ENCODE peak calls at places on chromosome 18, in six cellular contexts. One of them, this sample, is unnamed.

GRCh38 chr18:48137354-48138208 is 207.1 kb upstream of the SMAD2 start:
- DNase-seq in HepG2: no peak
- DNase-seq in Panc1: no peak
- DNase-seq in HCT116: no peak
- DNase-seq in spleen: peak
- DNase-seq in GM12891: no peak
- DNase-seq in this sample: no peak

GRCh38 chr18:54229660-54230059 is 5.2 kb upstream of the MBD2 start:
- DNase-seq in HepG2: no peak
- DNase-seq in Panc1: no peak
- DNase-seq in HCT116: no peak
- DNase-seq in spleen: no peak
- DNase-seq in GM12891: no peak
- DNase-seq in this sample: no peak

GRCh38 chr18:3454365-3455089 is 4.6 kb downstream of the TGIF1 start:
- DNase-seq in HepG2: peak
- DNase-seq in Panc1: no peak
- DNase-seq in HCT116: no peak
- DNase-seq in spleen: no peak
- DNase-seq in GM12891: no peak
- DNase-seq in this sample: peak

GRCh38 chr18:26482567-26482966 is 65.8 kb downstream of the KCTD1 start:
- DNase-seq in HepG2: no peak
- DNase-seq in Panc1: no peak
- DNase-seq in HCT116: no peak
- DNase-seq in spleen: no peak
- DNase-seq in GM12891: no peak
- DNase-seq in this sample: no peak

GRCh38 chr18:24043403-24043802 is 28.8 kb downstream of the TTC39C start:
- DNase-seq in HepG2: no peak
- DNase-seq in Panc1: no peak
- DNase-seq in HCT116: no peak
- DNase-seq in spleen: no peak
- DNase-seq in GM12891: no peak
- DNase-seq in this sample: no peak

GRCh38 chr18:70288851-70289328 is at the start of gene SOCS6:
- DNase-seq in HepG2: no peak
- DNase-seq in Panc1: no peak
- DNase-seq in HCT116: no peak
- DNase-seq in spleen: peak
- DNase-seq in GM12891: peak
- DNase-seq in this sample: peak

GRCh38 chr18:61694236-61694635 is 198.6 kb downstream of the RNF152 start:
- DNase-seq in HepG2: no peak
- DNase-seq in Panc1: no peak
- DNase-seq in HCT116: no peak
- DNase-seq in spleen: no peak
- DNase-seq in GM12891: no peak
- DNase-seq in this sample: no peak

GRCh38 chr18:46166261-46166970 is 62.2 kb downstream of the HAUS1 start:
- DNase-seq in HepG2: no peak
- DNase-seq in Panc1: no peak
- DNase-seq in HCT116: no peak
- DNase-seq in spleen: no peak
- DNase-seq in GM12891: no peak
- DNase-seq in this sample: no peak

GRCh38 chr18:22846088-22846683 is 86.9 kb upstream of the RBBP8 start:
- DNase-seq in HepG2: peak
- DNase-seq in Panc1: no peak
- DNase-seq in HCT116: peak
- DNase-seq in spleen: no peak
- DNase-seq in GM12891: no peak
- DNase-seq in this sample: peak

DNA sequence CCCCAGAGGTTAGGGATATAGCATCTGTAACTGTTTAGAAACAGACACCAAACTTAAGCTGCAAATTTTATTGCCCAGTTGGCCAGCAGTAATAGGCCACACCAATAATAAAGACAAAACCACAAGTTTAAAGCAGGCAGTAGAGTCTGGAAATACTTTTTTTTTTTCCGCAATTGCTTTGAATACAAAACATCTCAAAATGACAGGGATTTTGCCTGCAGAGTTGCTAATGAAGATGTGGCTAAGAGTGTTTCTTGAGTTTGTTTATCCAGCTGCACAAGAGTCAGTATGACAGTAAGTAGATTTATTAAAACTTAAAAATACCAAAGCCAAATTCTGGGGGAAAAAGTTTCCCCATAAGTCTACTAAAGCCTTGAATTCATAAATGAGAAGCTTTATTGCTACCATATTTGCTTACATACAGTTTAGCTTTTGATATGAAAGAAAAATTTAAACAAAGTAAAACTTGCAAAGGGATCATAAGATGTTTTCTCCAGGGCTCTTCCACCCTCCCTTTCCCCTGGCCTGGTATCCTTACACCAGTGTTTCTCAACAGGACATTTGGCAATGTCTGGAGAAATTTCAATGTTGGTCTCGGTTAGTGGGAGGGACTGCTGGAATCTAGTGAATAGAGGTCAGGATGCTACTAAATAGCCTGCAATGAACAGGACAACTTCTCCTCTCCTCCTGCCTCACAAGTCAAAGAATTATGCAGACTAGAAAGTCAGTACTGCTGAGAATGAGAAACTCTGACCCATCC is 3.9 kb upstream of the DSEL start:
- DNase-seq in HepG2: no peak
- DNase-seq in Panc1: no peak
- DNase-seq in HCT116: no peak
- DNase-seq in spleen: no peak
- DNase-seq in GM12891: no peak
- DNase-seq in this sample: no peak
- TF ChIP-seq POLR2AphosphoS5 in HepG2: no peak
- TF ChIP-seq POLR2AphosphoS5 in Panc1: no peak
- TF ChIP-seq POLR2AphosphoS5 in HCT116: no peak
- TF ChIP-seq POLR2AphosphoS5 in spleen: no peak
- TF ChIP-seq POLR2AphosphoS5 in GM12891: no peak
- TF ChIP-seq POLR2AphosphoS5 in this sample: no peak

DNA sequence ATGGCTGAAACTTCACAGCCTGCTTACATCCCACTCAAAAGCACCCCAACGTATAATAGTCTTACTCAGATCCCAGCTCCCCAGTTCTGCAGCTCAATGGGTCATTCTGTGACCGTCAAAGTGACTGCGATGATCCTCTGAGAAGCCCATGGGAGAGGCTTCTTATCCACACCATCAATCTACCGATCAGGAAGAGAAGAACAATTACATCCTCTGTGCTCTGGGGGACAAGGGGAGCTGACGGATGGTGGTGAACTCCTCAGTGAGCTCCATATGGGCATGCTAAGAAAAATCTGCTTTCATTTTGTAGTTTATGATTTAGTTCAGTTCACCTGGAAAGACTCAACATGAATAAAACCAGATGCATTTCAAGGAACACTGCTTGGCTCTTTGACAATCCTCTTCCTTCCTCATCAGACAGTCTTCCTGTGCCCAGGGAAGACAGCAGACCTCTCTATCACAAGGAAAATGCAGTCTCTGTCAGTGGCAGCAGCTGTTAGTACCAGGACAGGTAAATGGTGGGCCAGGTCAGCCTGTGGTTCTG is 177.0 kb downstream of the BCL2 start:
- DNase-seq in HepG2: no peak
- DNase-seq in Panc1: no peak
- DNase-seq in HCT116: no peak
- DNase-seq in spleen: no peak
- DNase-seq in GM12891: no peak
- DNase-seq in this sample: no peak
- TF ChIP-seq POLR2AphosphoS5 in HepG2: no peak
- TF ChIP-seq POLR2AphosphoS5 in Panc1: no peak
- TF ChIP-seq POLR2AphosphoS5 in HCT116: no peak
- TF ChIP-seq POLR2AphosphoS5 in spleen: no peak
- TF ChIP-seq POLR2AphosphoS5 in GM12891: no peak
- TF ChIP-seq POLR2AphosphoS5 in this sample: no peak

DNA sequence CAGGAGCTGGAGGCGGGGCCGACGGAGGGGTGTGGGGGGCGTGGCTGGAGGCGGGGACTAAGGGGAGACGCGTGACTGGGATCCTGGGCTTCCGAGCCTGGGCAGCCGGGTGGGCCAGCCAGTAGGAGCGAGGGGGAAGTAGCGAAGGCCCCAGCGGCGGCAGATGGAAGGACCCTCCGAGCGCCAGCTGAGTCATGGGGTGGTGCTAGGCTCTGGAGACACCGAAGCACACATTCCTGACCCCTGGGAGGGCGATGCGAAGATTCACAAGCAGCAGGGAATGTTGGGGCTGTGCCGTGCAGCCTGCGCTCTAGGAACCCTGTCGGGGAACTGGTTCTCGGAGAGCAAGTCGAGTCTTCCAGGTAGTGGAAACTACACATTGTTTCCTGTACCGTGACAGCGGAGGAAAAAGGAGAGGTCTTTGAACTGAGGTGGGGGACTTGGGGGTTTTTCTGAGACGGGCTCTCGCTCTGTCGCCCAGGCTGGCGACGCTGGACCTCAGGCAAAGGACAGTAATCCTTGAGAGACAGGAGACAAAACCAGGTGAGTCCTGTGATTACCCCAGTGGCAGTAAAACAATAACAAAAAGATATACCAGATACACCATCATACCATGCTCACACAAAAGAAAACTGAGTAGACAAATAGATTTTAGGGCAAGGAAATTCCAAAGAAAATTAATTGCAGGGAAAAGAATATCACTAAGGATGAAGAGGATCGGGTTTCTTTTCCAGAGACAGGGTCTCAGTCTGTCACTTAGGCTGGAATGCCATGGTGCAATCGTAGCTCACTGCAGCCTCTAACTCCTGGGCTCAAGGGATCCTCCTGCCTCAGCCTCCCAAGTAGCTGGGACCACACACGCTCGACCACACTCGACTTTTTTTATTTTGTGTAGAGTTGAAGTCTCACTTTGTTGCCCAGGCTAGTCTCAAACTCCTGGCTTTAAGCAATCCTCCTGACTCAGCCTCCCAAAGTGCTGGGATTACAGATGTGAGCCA is 828 bp upstream of the AFG3L2 start:
- DNase-seq in HepG2: no peak
- DNase-seq in Panc1: no peak
- DNase-seq in HCT116: no peak
- DNase-seq in spleen: no peak
- DNase-seq in GM12891: no peak
- DNase-seq in this sample: no peak
- TF ChIP-seq POLR2AphosphoS5 in HepG2: peak
- TF ChIP-seq POLR2AphosphoS5 in Panc1: peak
- TF ChIP-seq POLR2AphosphoS5 in HCT116: peak
- TF ChIP-seq POLR2AphosphoS5 in spleen: peak
- TF ChIP-seq POLR2AphosphoS5 in GM12891: no peak
- TF ChIP-seq POLR2AphosphoS5 in this sample: peak

GRCh38 chr18:66749030-66749429 is 145.1 kb upstream of the CDH19 start:
- DNase-seq in HepG2: peak
- DNase-seq in Panc1: no peak
- DNase-seq in HCT116: no peak
- DNase-seq in spleen: no peak
- DNase-seq in GM12891: no peak
- DNase-seq in this sample: no peak

GRCh38 chr18:66754335-66754734 is 150.4 kb upstream of the CDH19 start:
- DNase-seq in HepG2: no peak
- DNase-seq in Panc1: no peak
- DNase-seq in HCT116: no peak
- DNase-seq in spleen: no peak
- DNase-seq in GM12891: no peak
- DNase-seq in this sample: no peak

GRCh38 chr18:66752733-66753132 is 148.8 kb upstream of the CDH19 start:
- DNase-seq in HepG2: no peak
- DNase-seq in Panc1: no peak
- DNase-seq in HCT116: no peak
- DNase-seq in spleen: no peak
- DNase-seq in GM12891: no peak
- DNase-seq in this sample: no peak

GRCh38 chr18:66749475-66750035 is 145.7 kb upstream of the CDH19 start:
- DNase-seq in HepG2: no peak
- DNase-seq in Panc1: no peak
- DNase-seq in HCT116: no peak
- DNase-seq in spleen: no peak
- DNase-seq in GM12891: no peak
- DNase-seq in this sample: no peak
- TF ChIP-seq POLR2AphosphoS5 in HepG2: no peak
- TF ChIP-seq POLR2AphosphoS5 in Panc1: no peak
- TF ChIP-seq POLR2AphosphoS5 in HCT116: no peak
- TF ChIP-seq POLR2AphosphoS5 in spleen: no peak
- TF ChIP-seq POLR2AphosphoS5 in GM12891: no peak
- TF ChIP-seq POLR2AphosphoS5 in this sample: no peak

This sample was measured in prostate gland.